ENCODE peak calls at places on chromosomes 11 and 22, in nine cellular contexts. K, F, J, P, X, B, R, M and L are unnamed samples.

GRCh38 chr22:38696606-38697005 is 4.1 kb downstream of the JOSD1 start:
- DNase-seq in P (peak), X (no peak), K (peak), F (no peak), R (no peak), B (no peak), J (no peak), M (peak), L (no peak)

GRCh38 chr11:8672346-8672745 is 10.1 kb downstream of the TRIM66 start:
- DNase-seq in K (no peak), X (no peak), M (no peak), P (no peak), B (no peak), J (no peak), R (no peak), F (no peak), L (no peak)

GRCh38 chr11:334264-335033 is 13.8 kb upstream of the IFITM3 start:
- DNase-seq in M (no peak), K (no peak), F (no peak), J (no peak), B (no peak), P (no peak), R (no peak), X (no peak), L (no peak)

GRCh38 chr11:102971766-102972165 is 16.2 kb upstream of the MMP13 start:
- DNase-seq in M (no peak), F (no peak), B (no peak), P (no peak), X (no peak), J (no peak), R (no peak), K (peak), L (no peak)

GRCh38 chr11:107549253-107549953 is 16.1 kb downstream of the ALKBH8 start:
- DNase-seq in F (no peak), J (no peak), P (no peak), B (no peak), X (peak), R (peak), M (peak), K (peak), L (no peak)

GRCh38 chr11:126969865-126970479 is 30.6 kb downstream of the KIRREL3 start:
- DNase-seq in M (peak), F (peak), P (no peak), K (peak), R (no peak), X (peak), B (no peak), J (no peak), L (no peak)

GRCh38 chr11:128501576-128502549 is 85.5 kb downstream of the ETS1 start:
- DNase-seq in B (no peak), X (no peak), R (no peak), F (peak), K (peak), J (no peak), M (peak), P (no peak), L (no peak)

GRCh38 chr22:38733329-38734202 is 22.2 kb downstream of the SUN2 start:
- DNase-seq in F (peak), B (no peak), R (no peak), M (peak), X (peak), J (peak), P (no peak), K (no peak), L (no peak)